ENCODE peak calls at places on chromosomes 1 and 21, in five cellular contexts. One of them, this sample, is unnamed.

GRCh38 chr1:10007161-10007560 is 10.1 kb downstream of the RBP7 start:
- DNase-seq in CD4-positive, alpha-beta T cell: no peak
- DNase-seq in K562: no peak
- DNase-seq in AG04449: no peak
- DNase-seq in neural progenitor cell: no peak
- DNase-seq in this sample: no peak

GRCh38 chr1:42962641-42963377 is 4.1 kb upstream of the SLC2A1 start:
- DNase-seq in K562: peak
- DNase-seq in neural progenitor cell: peak
- DNase-seq in AG04449: no peak
- DNase-seq in CD4-positive, alpha-beta T cell: no peak
- DNase-seq in this sample: peak

GRCh38 chr1:67582625-67583461 is 102.2 kb upstream of the GADD45A start:
- DNase-seq in CD4-positive, alpha-beta T cell: no peak
- DNase-seq in neural progenitor cell: no peak
- DNase-seq in K562: no peak
- DNase-seq in AG04449: no peak
- DNase-seq in this sample: no peak

GRCh38 chr1:68141079-68141800 is 90.8 kb upstream of the DIRAS3 start:
- DNase-seq in K562: no peak
- DNase-seq in AG04449: no peak
- DNase-seq in neural progenitor cell: peak
- DNase-seq in CD4-positive, alpha-beta T cell: no peak
- DNase-seq in this sample: peak

GRCh38 chr1:39866767-39867166 is 16.5 kb downstream of the TRIT1 start:
- DNase-seq in K562: no peak
- DNase-seq in neural progenitor cell: no peak
- DNase-seq in AG04449: peak
- DNase-seq in CD4-positive, alpha-beta T cell: no peak
- DNase-seq in this sample: peak

GRCh38 chr1:6154525-6155319 is 25.4 kb downstream of the CHD5 start:
- DNase-seq in CD4-positive, alpha-beta T cell: no peak
- DNase-seq in K562: no peak
- DNase-seq in neural progenitor cell: no peak
- DNase-seq in AG04449: no peak
- DNase-seq in this sample: no peak

GRCh38 chr1:15712158-15712557 is 23.9 kb upstream of the SLC25A34 start:
- DNase-seq in AG04449: no peak
- DNase-seq in CD4-positive, alpha-beta T cell: no peak
- DNase-seq in K562: no peak
- DNase-seq in neural progenitor cell: no peak
- DNase-seq in this sample: no peak

GRCh38 chr1:25447547-25447946 is 16.9 kb downstream of the MACO1 start:
- DNase-seq in AG04449: no peak
- DNase-seq in neural progenitor cell: no peak
- DNase-seq in K562: no peak
- DNase-seq in CD4-positive, alpha-beta T cell: no peak
- DNase-seq in this sample: no peak

GRCh38 chr1:147252540-147252939 is 10.1 kb downstream of the CHD1L start:
- DNase-seq in AG04449: no peak
- DNase-seq in neural progenitor cell: no peak
- DNase-seq in CD4-positive, alpha-beta T cell: no peak
- DNase-seq in K562: no peak
- DNase-seq in this sample: no peak

GRCh38 chr1:225467193-225468020 is 39.6 kb upstream of the LBR start:
- DNase-seq in CD4-positive, alpha-beta T cell: peak
- DNase-seq in neural progenitor cell: no peak
- DNase-seq in K562: no peak
- DNase-seq in AG04449: no peak
- DNase-seq in this sample: no peak

GRCh38 chr1:12600880-12601633 is 17.0 kb downstream of the DHRS3 start:
- DNase-seq in K562: peak
- DNase-seq in CD4-positive, alpha-beta T cell: peak
- DNase-seq in AG04449: no peak
- DNase-seq in neural progenitor cell: peak
- DNase-seq in this sample: peak

GRCh38 chr1:152107984-152108898 is 7.0 kb downstream of the TCHH start:
- DNase-seq in neural progenitor cell: peak
- DNase-seq in AG04449: no peak
- DNase-seq in CD4-positive, alpha-beta T cell: no peak
- DNase-seq in K562: no peak
- DNase-seq in this sample: peak

GRCh38 chr1:93598396-93598795 is 83.2 kb downstream of the BCAR3 start:
- DNase-seq in neural progenitor cell: no peak
- DNase-seq in K562: no peak
- DNase-seq in AG04449: no peak
- DNase-seq in CD4-positive, alpha-beta T cell: no peak
- DNase-seq in this sample: no peak

GRCh38 chr1:1832151-1832550 is 53.9 kb upstream of the NADK start:
- DNase-seq in AG04449: no peak
- DNase-seq in neural progenitor cell: no peak
- DNase-seq in CD4-positive, alpha-beta T cell: no peak
- DNase-seq in K562: no peak
- DNase-seq in this sample: no peak

GRCh38 chr1:200415693-200416593 is 6.1 kb upstream of the ZNF281 start:
- DNase-seq in CD4-positive, alpha-beta T cell: no peak
- DNase-seq in neural progenitor cell: no peak
- DNase-seq in AG04449: peak
- DNase-seq in K562: no peak
- DNase-seq in this sample: no peak

GRCh38 chr1:242185728-242186127 is 186.8 kb upstream of the MAP1LC3C start:
- DNase-seq in CD4-positive, alpha-beta T cell: no peak
- DNase-seq in AG04449: no peak
- DNase-seq in K562: no peak
- DNase-seq in neural progenitor cell: no peak
- DNase-seq in this sample: no peak

GRCh38 chr1:33244143-33244808 is 12.0 kb upstream of the ZNF362 start:
- DNase-seq in AG04449: no peak
- DNase-seq in neural progenitor cell: no peak
- DNase-seq in K562: no peak
- DNase-seq in CD4-positive, alpha-beta T cell: no peak
- DNase-seq in this sample: peak

GRCh38 chr1:93471911-93472310 is 24.0 kb downstream of the FNBP1L start:
- DNase-seq in AG04449: peak
- DNase-seq in CD4-positive, alpha-beta T cell: no peak
- DNase-seq in K562: no peak
- DNase-seq in neural progenitor cell: no peak
- DNase-seq in this sample: no peak

GRCh38 chr1:182257369-182258063 is 134.1 kb downstream of the GLUL start:
- DNase-seq in neural progenitor cell: no peak
- DNase-seq in K562: peak
- DNase-seq in CD4-positive, alpha-beta T cell: no peak
- DNase-seq in AG04449: no peak
- DNase-seq in this sample: no peak

GRCh38 chr1:56235909-56236510 is 343.4 kb downstream of the PLPP3 start:
- DNase-seq in K562: no peak
- DNase-seq in CD4-positive, alpha-beta T cell: no peak
- DNase-seq in neural progenitor cell: no peak
- DNase-seq in AG04449: no peak
- DNase-seq in this sample: no peak

GRCh38 chr1:54407957-54408700 is 1.9 kb upstream of the SSBP3 start:
- DNase-seq in CD4-positive, alpha-beta T cell: no peak
- DNase-seq in K562: peak
- DNase-seq in neural progenitor cell: peak
- DNase-seq in AG04449: peak
- DNase-seq in this sample: peak

GRCh38 chr1:32336963-32337675 is 1.1 kb upstream of the MARCKSL1 start:
- DNase-seq in AG04449: no peak
- DNase-seq in K562: peak
- DNase-seq in neural progenitor cell: no peak
- DNase-seq in CD4-positive, alpha-beta T cell: no peak
- DNase-seq in this sample: no peak

GRCh38 chr1:916173-917075 is 7.3 kb upstream of the SAMD11 start:
- DNase-seq in K562: peak
- DNase-seq in neural progenitor cell: no peak
- DNase-seq in CD4-positive, alpha-beta T cell: no peak
- DNase-seq in AG04449: no peak
- DNase-seq in this sample: peak

GRCh38 chr1:85563139-85563538 is 17.4 kb upstream of the CCN1 start:
- DNase-seq in AG04449: no peak
- DNase-seq in CD4-positive, alpha-beta T cell: no peak
- DNase-seq in K562: no peak
- DNase-seq in neural progenitor cell: no peak
- DNase-seq in this sample: no peak

GRCh38 chr1:68103006-68103545 is 52.6 kb upstream of the DIRAS3 start:
- DNase-seq in AG04449: no peak
- DNase-seq in neural progenitor cell: peak
- DNase-seq in CD4-positive, alpha-beta T cell: no peak
- DNase-seq in K562: no peak
- DNase-seq in this sample: peak

GRCh38 chr1:247749870-247750269 is 1.9 kb upstream of the OR14A2 start:
- DNase-seq in K562: no peak
- DNase-seq in neural progenitor cell: no peak
- DNase-seq in AG04449: no peak
- DNase-seq in CD4-positive, alpha-beta T cell: no peak
- DNase-seq in this sample: no peak

GRCh38 chr1:60394436-60394835 is 320.9 kb upstream of the C1orf87 start:
- DNase-seq in K562: no peak
- DNase-seq in neural progenitor cell: no peak
- DNase-seq in AG04449: no peak
- DNase-seq in CD4-positive, alpha-beta T cell: no peak
- DNase-seq in this sample: no peak
- TF ChIP-seq CTCF in K562: no peak
- TF ChIP-seq CTCF in neural progenitor cell: no peak
- TF ChIP-seq CTCF in AG04449: no peak
- TF ChIP-seq CTCF in CD4-positive, alpha-beta T cell: no peak
- TF ChIP-seq CTCF in this sample: no peak

GRCh38 chr1:156126043-156126700 is 11.7 kb downstream of the LMNA start:
- DNase-seq in neural progenitor cell: no peak
- DNase-seq in AG04449: peak
- DNase-seq in K562: peak
- DNase-seq in CD4-positive, alpha-beta T cell: no peak
- DNase-seq in this sample: peak
- TF ChIP-seq CTCF in neural progenitor cell: peak
- TF ChIP-seq CTCF in AG04449: peak
- TF ChIP-seq CTCF in K562: peak
- TF ChIP-seq CTCF in CD4-positive, alpha-beta T cell: no peak
- TF ChIP-seq CTCF in this sample: peak

DNA sequence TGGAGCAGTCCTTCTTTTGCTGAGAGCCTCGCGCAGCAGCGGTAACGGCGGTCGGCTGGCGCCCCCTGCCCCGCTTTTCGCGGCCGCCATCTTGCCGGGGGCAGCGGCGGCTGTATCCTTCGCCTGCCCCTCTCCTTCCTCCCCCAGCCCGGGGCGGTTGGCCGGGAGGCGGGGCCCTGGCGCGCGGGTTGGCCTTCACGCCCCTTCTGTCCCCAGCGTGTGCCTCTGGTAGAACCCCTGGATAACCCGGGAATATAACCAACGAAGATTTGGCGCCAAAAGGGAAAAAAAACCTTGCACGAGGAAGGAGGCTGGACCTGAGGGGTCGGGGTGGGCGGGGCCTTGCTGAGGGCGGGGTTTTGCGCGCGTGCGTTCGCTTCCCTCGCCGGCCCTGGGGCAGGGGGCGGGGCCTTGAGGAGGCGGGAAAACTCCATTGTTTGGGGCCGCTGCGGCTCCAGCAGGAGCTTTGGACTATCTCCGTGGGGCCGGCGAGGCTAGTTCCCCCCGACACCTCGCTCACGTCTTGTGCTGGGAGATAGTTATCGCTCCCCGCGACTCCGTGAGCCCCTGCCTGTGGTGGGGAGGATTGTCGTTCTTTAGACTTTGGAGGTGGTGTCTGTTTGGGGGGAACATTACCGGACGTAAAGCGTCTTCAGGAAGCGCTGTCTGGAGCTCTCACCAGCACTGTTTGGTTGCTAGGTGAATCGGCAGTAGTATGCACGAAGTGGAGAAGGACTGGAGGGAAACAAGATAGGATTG is 689 bp downstream of the NASP start:
- DNase-seq in K562: peak
- DNase-seq in AG04449: no peak
- DNase-seq in neural progenitor cell: peak
- DNase-seq in CD4-positive, alpha-beta T cell: peak
- DNase-seq in this sample: peak
- TF ChIP-seq CTCF in K562: peak
- TF ChIP-seq CTCF in AG04449: peak
- TF ChIP-seq CTCF in neural progenitor cell: peak
- TF ChIP-seq CTCF in CD4-positive, alpha-beta T cell: peak
- TF ChIP-seq CTCF in this sample: peak

DNA sequence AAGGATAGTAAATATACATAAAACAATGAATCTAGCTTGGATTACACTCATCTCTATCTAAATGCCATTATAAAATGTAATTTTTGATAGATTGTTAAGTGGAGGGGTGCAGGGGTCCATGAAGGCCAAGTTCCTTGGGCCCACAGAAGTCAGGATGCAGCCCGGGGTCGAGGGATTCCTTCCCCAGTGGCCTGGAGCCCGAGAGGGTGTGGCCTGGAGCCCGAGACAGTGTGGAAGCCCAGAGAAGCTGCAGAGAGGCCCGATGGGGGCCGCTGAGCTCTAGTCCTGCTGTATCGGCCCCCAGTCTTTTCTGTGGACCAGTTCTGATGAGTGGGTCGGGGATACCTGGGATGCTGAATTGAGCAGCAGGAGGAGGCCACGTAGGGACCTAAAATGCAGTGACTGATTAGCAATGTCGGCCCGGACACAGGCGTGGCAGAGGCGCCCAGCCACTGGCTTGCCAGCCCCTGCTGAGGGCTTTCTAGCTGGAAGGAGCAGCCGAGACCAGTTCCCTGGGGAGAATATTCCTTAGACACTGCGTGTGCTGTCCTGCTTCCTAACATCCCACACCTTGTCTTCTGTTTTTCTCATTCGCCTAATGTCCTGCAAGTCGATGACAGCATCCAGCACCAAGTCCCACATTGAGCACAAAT is 38.9 kb downstream of the UMODL1 start:
- DNase-seq in neural progenitor cell: no peak
- DNase-seq in AG04449: no peak
- DNase-seq in CD4-positive, alpha-beta T cell: no peak
- DNase-seq in K562: no peak
- DNase-seq in this sample: no peak
- TF ChIP-seq CTCF in neural progenitor cell: no peak
- TF ChIP-seq CTCF in AG04449: no peak
- TF ChIP-seq CTCF in CD4-positive, alpha-beta T cell: no peak
- TF ChIP-seq CTCF in K562: no peak
- TF ChIP-seq CTCF in this sample: no peak

This sample was measured in endodermal cell.